ENCODE peak calls at places on chromosomes 16 and 17, in ten cellular contexts. A, F, O, U, H, X, L, I, T and D are unnamed samples.

GRCh38 chr17:1880851-1881630 is 51.2 kb downstream of the RPA1 start:
- DNase-seq in T (no peak), U (no peak), H (no peak), O (peak), L (no peak), I (no peak), F (peak), X (no peak), A (no peak), D (no peak)

GRCh38 chr17:9364837-9365430 is 210.7 kb downstream of the STX8 start:
- DNase-seq in L (no peak), U (no peak), I (no peak), T (no peak), X (no peak), O (peak), A (no peak), F (no peak), H (no peak), D (no peak)

GRCh38 chr17:38584350-38584925 is 21.3 kb downstream of the SRCIN1 start:
- DNase-seq in I (peak), O (peak), U (peak), L (peak), T (no peak), H (no peak), F (no peak), A (peak), X (peak), D (peak)

GRCh38 chr16:8376430-8376829 is 213.9 kb downstream of the TMEM114 start:
- DNase-seq in T (no peak), H (no peak), X (no peak), F (no peak), U (no peak), I (no peak), A (peak), L (no peak), O (no peak), D (no peak)

GRCh38 chr16:27340654-27341053 is 26.9 kb downstream of the IL4R start:
- DNase-seq in H (no peak), A (no peak), U (no peak), F (no peak), L (no peak), I (no peak), T (no peak), O (no peak), X (no peak), D (no peak)

GRCh38 chr16:84973226-84973625 is 38.1 kb downstream of the ZDHHC7 start:
- DNase-seq in T (no peak), X (no peak), I (no peak), H (no peak), L (no peak), A (no peak), O (no peak), U (no peak), F (no peak), D (no peak)

GRCh38 chr16:12613131-12613991 is 190.3 kb downstream of the CPPED1 start:
- DNase-seq in H (no peak), F (peak), A (peak), T (no peak), X (no peak), I (no peak), L (peak), U (no peak), O (peak), D (no peak)

GRCh38 chr16:71792176-71792575 is 16.5 kb downstream of the AP1G1 start:
- DNase-seq in L (no peak), I (no peak), U (no peak), X (no peak), F (no peak), A (no peak), T (no peak), O (no peak), H (no peak), D (no peak)

GRCh38 chr17:66727634-66728570 is 107.0 kb upstream of the CACNG5 start:
- DNase-seq in I (no peak), O (peak), U (peak), A (peak), T (no peak), X (peak), H (no peak), F (peak), L (peak), D (peak)

DNA sequence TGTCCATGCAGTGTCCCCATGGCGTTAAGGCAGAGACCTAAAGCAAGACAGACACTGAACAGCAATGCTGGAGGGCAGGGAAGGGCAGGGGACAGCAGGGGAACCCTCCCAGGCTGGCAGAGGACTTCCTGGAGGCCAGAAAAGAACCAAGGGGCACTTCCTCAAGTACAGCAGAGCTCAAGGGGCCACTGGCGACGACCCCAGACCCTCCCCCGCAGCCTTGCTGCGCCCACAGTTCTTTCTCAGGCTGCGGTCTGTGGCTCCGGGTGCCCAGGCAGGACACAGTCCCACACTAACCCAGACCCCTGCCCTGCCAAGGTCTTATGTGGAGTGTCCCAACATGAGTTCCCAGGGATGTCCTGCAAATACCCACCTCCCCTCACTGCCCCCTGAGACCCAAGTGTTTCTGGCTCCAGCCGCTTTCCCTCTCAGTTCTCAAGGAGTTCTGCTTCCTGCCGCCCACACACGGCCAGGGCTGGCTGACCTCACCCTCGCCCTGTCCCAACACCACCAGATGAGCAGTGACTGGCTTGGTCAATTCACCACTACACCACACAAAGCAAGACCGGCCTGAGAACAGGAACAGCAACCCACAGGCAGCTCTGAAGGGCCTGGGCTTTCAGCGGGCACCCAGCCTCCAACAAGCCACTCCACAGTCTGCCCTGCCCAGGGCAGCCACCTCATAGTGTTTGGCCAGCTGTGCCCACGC is 4.1 kb downstream of the CLCN7 start:
- DNase-seq in T (no peak), U (no peak), A (peak), X (no peak), F (peak), L (peak), H (no peak), O (peak), I (no peak), D (no peak)
- H3K4me3 ChIP-seq in T (no peak), U (no peak), A (peak), X (no peak), F (no peak), L (no peak), H (no peak), O (no peak), I (no peak), D (no peak)

GRCh38 chr17:6755281-6755680 is 565 bp upstream of the XAF1 start:
- DNase-seq in O (no peak), T (no peak), L (no peak), X (peak), A (no peak), F (no peak), H (peak), U (no peak), I (no peak), D (no peak)

GRCh38 chr17:6757747-6758146 is 1.9 kb downstream of the XAF1 start:
- DNase-seq in T (no peak), A (no peak), U (no peak), H (no peak), X (no peak), I (no peak), F (no peak), O (no peak), L (no peak), D (no peak)

GRCh38 chr17:6753565-6753964 is 2.3 kb upstream of the XAF1 start:
- DNase-seq in L (no peak), F (peak), T (no peak), X (no peak), U (no peak), O (peak), H (no peak), A (peak), I (no peak), D (no peak)

GRCh38 chr17:6755731-6756184 is at the start of gene XAF1:
- DNase-seq in O (no peak), A (peak), U (no peak), F (no peak), X (peak), I (peak), L (no peak), T (peak), H (peak), D (peak)

DNA sequence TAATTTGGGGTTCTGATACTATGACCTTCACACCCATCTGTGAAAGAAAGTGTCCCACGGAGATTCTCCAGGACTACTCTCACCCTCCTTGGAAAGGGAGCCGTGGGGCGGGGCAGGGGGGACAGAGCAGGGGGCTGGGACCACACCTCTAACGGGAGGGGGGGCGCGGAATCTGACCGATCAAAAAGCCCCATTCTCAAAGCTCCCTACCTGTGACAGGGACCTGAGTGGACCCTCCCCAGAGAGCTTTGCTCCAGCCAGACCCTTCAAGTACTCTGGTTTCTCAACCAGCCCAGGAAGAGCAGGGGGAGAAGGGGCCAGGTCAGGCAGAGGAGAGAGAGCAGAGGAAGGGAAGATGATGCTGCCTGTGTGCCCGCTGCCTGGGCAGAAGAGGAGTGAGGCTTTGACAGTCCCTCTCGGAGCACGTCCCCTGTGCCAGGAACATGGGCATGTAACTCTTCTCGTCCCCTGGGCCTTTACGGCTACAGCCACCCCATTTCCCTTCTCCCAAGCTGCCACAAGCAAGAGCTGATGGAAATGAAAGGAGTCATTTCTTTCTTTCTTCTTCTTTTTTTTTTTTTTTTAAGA is 673 bp downstream of the XAF1 start:
- DNase-seq in A (peak), T (no peak), O (no peak), I (no peak), H (no peak), F (no peak), L (no peak), U (no peak), X (no peak), D (no peak)
- H3K4me3 ChIP-seq in A (peak), T (peak), O (peak), I (peak), H (peak), F (no peak), L (no peak), U (no peak), X (peak), D (peak)

DNA sequence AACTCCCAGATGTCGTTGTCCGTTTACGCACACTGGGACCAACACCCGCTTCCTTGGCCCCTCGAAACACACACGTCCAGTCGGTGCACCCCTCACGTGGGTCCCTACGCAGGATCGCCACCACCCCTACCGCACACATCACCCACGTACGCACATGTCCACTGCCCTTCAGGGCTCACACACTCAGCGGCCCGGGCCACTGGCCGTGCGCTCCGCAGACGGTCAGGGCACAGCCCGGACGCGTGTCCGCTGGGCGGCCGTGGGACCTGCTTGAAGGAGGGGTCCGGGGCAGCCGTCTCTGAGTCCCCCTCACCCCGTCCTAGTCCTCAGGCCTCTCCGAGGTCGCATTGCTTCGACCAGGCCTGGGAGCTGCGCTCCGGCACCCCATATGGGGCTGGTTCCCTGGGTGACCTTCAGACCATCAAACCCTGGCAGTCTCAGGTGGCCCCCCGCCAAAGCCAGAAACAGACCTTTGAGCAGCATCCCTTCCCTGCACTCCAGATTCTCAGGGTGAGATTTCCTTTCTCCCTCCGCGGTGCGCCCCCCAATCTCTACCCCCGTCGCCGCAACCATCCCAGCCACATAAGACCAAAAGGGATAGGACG is 910 bp upstream of the GPRC5B start:
- DNase-seq in F (no peak), L (no peak), I (no peak), O (no peak), H (no peak), A (peak), U (no peak), T (no peak), X (peak), D (peak)
- H3K4me3 ChIP-seq in F (peak), L (no peak), I (peak), O (peak), H (peak), A (no peak), U (no peak), T (peak), X (peak), D (peak)

GRCh38 chr17:62871291-62871690 is 63.2 kb upstream of the MARCHF10 start:
- DNase-seq in L (no peak), T (no peak), O (no peak), U (no peak), F (no peak), A (no peak), X (no peak), H (no peak), I (no peak), D (no peak)
- H3K4me3 ChIP-seq in L (no peak), T (no peak), O (no peak), U (no peak), F (no peak), A (no peak), X (no peak), H (no peak), I (no peak), D (no peak)